ENCODE peak calls at places on chromosome 16, in six cellular contexts. A, V, B, E, J and I are unnamed samples.

GRCh38 chr16:83785455-83785854 is 22.3 kb upstream of the HSBP1 start:
- DNase-seq in A (peak), V (no peak), B (no peak), E (no peak), J (no peak), I (no peak)

GRCh38 chr16:86209202-86209601 is 301.1 kb upstream of the FOXF1 start:
- DNase-seq in A (no peak), V (no peak), B (no peak), E (no peak), J (no peak), I (no peak)

GRCh38 chr16:12547608-12547922 is 256.1 kb downstream of the CPPED1 start:
- DNase-seq in A (no peak), V (no peak), B (no peak), E (no peak), J (no peak), I (no peak)

GRCh38 chr16:67411339-67411738 is 4.9 kb downstream of the ZDHHC1 start:
- DNase-seq in A (no peak), V (no peak), B (no peak), E (no peak), J (no peak), I (no peak)

GRCh38 chr16:81713796-81714195 is 65.3 kb upstream of the PLCG2 start:
- DNase-seq in A (no peak), V (no peak), B (no peak), E (no peak), J (peak), I (no peak)

GRCh38 chr16:29898135-29898534 is 1.2 kb downstream of the SEZ6L2 start:
- DNase-seq in A (no peak), V (no peak), B (no peak), E (no peak), J (no peak), I (no peak)

GRCh38 chr16:53041196-53041977 is 11.3 kb downstream of the CHD9NB start:
- DNase-seq in A (peak), V (no peak), B (peak), E (peak), J (peak), I (peak)

GRCh38 chr16:72923757-72924156 is 124.2 kb downstream of the ZFHX3 start:
- DNase-seq in A (no peak), V (no peak), B (no peak), E (no peak), J (no peak), I (no peak)

GRCh38 chr16:27112093-27112811 is 45.5 kb downstream of the C16orf82 start:
- DNase-seq in A (no peak), V (no peak), B (no peak), E (no peak), J (no peak), I (no peak)

GRCh38 chr16:24624102-24624501 is 84.7 kb downstream of the RBBP6 start:
- DNase-seq in A (no peak), V (no peak), B (no peak), E (no peak), J (peak), I (no peak)

GRCh38 chr16:87728026-87728425 is 37.8 kb downstream of the KLHDC4 start:
- DNase-seq in A (peak), V (no peak), B (no peak), E (peak), J (no peak), I (no peak)

GRCh38 chr16:23948949-23949392 is 113.2 kb downstream of the PRKCB start:
- DNase-seq in A (no peak), V (peak), B (no peak), E (no peak), J (no peak), I (no peak)

GRCh38 chr16:52861614-52862022 is 191.1 kb downstream of the CHD9NB start:
- DNase-seq in A (peak), V (no peak), B (no peak), E (no peak), J (peak), I (peak)

GRCh38 chr16:57479422-57480126 is 6.7 kb downstream of the DOK4 start:
- DNase-seq in A (peak), V (no peak), B (no peak), E (peak), J (peak), I (peak)

GRCh38 chr16:50305441-50306061 is 39.2 kb downstream of the ADCY7 start:
- DNase-seq in A (no peak), V (no peak), B (peak), E (no peak), J (no peak), I (no peak)

GRCh38 chr16:81493755-81494433 is 49.3 kb downstream of the CMIP start:
- DNase-seq in A (peak), V (peak), B (peak), E (peak), J (no peak), I (peak)

GRCh38 chr16:25114121-25114520 is 2.6 kb downstream of the LCMT1 start:
- DNase-seq in A (no peak), V (no peak), B (no peak), E (no peak), J (no peak), I (no peak)

GRCh38 chr16:87644186-87644585 is 41.9 kb downstream of the JPH3 start:
- DNase-seq in A (no peak), V (no peak), B (no peak), E (no peak), J (no peak), I (no peak)

GRCh38 chr16:48246066-48246465 is 1.3 kb downstream of the ABCC11 start:
- DNase-seq in A (peak), V (no peak), B (no peak), E (no peak), J (no peak), I (no peak)

GRCh38 chr16:84735846-84736586 is 36.2 kb downstream of the USP10 start:
- DNase-seq in A (no peak), V (no peak), B (peak), E (no peak), J (no peak), I (no peak)

GRCh38 chr16:2152695-2153506 is 2.7 kb upstream of the TRAF7 start:
- DNase-seq in A (no peak), V (no peak), B (no peak), E (peak), J (peak), I (peak)

GRCh38 chr16:59748531-59748930 is 1014.4 kb upstream of the GOT2 start:
- DNase-seq in A (peak), V (no peak), B (no peak), E (no peak), J (peak), I (no peak)

GRCh38 chr16:81394966-81395655 is 49.5 kb upstream of the CMIP start:
- DNase-seq in A (no peak), V (no peak), B (peak), E (peak), J (no peak), I (no peak)

GRCh38 chr16:57826706-57827625 is 24.7 kb upstream of the KIFC3 start:
- DNase-seq in A (peak), V (no peak), B (peak), E (peak), J (no peak), I (no peak)

GRCh38 chr16:73023752-73024570 is 24.0 kb downstream of the ZFHX3 start:
- DNase-seq in A (no peak), V (no peak), B (no peak), E (no peak), J (no peak), I (no peak)

GRCh38 chr16:84583995-84584394 is 33.9 kb downstream of the COTL1 start:
- DNase-seq in A (no peak), V (no peak), B (peak), E (no peak), J (no peak), I (no peak)

GRCh38 chr16:66275795-66276428 is 90.6 kb upstream of the CDH5 start:
- DNase-seq in A (peak), V (no peak), B (no peak), E (peak), J (peak), I (peak)

GRCh38 chr16:11499295-11500089 is 87.2 kb downstream of the LITAF start:
- DNase-seq in A (no peak), V (no peak), B (no peak), E (no peak), J (peak), I (no peak)

GRCh38 chr16:69105501-69106361 is at the start of gene HAS3:
- DNase-seq in A (peak), V (peak), B (no peak), E (peak), J (peak), I (peak)

GRCh38 chr16:31298958-31299357 is 39.2 kb downstream of the ITGAM start:
- DNase-seq in A (peak), V (no peak), B (no peak), E (no peak), J (no peak), I (no peak)

GRCh38 chr16:87608400-87608985 is 6.2 kb downstream of the JPH3 start:
- DNase-seq in A (peak), V (peak), B (peak), E (peak), J (peak), I (peak)